ENCODE peak calls at places on chromosomes 1 and 21, in eight cellular contexts. One of them, this sample, is unnamed. For H3K4me1, the result is how much of the 10 kb centered on the place peaks cover.

GRCh38 chr21:32844653-32845443 is 73.3 kb upstream of the PAXBP1 start:
- DNase-seq in endothelial cell of umbilical vein: no peak
- DNase-seq in K562: no peak
- DNase-seq in lung: no peak
- DNase-seq in Caco-2: no peak
- DNase-seq in esophagus muscularis mucosa: peak
- DNase-seq in astrocyte: peak
- DNase-seq in ovary: no peak
- DNase-seq in this sample: no peak

GRCh38 chr1:201486158-201486557 is 17.2 kb upstream of the PHLDA3 start:
- DNase-seq in K562: no peak
- DNase-seq in Caco-2: no peak
- DNase-seq in lung: no peak
- DNase-seq in endothelial cell of umbilical vein: peak
- DNase-seq in astrocyte: no peak
- DNase-seq in esophagus muscularis mucosa: no peak
- DNase-seq in ovary: no peak
- DNase-seq in this sample: no peak

GRCh38 chr1:4601986-4602385 is 52.4 kb upstream of the AJAP1 start:
- DNase-seq in ovary: no peak
- DNase-seq in esophagus muscularis mucosa: no peak
- DNase-seq in lung: no peak
- DNase-seq in endothelial cell of umbilical vein: no peak
- DNase-seq in K562: no peak
- DNase-seq in Caco-2: no peak
- DNase-seq in astrocyte: no peak
- DNase-seq in this sample: no peak

GRCh38 chr1:206011057-206011456 is 7.9 kb upstream of the RAB7B start:
- DNase-seq in lung: no peak
- DNase-seq in endothelial cell of umbilical vein: no peak
- DNase-seq in esophagus muscularis mucosa: no peak
- DNase-seq in ovary: no peak
- DNase-seq in K562: peak
- DNase-seq in Caco-2: no peak
- DNase-seq in astrocyte: no peak
- DNase-seq in this sample: no peak

GRCh38 chr1:244224487-244225430 is 173.7 kb downstream of the ZBTB18 start:
- DNase-seq in endothelial cell of umbilical vein: no peak
- DNase-seq in Caco-2: no peak
- DNase-seq in K562: no peak
- DNase-seq in astrocyte: no peak
- DNase-seq in ovary: no peak
- DNase-seq in lung: peak
- DNase-seq in esophagus muscularis mucosa: no peak
- DNase-seq in this sample: peak

GRCh38 chr1:79519084-79519760 is 512.7 kb upstream of the ADGRL4 start:
- DNase-seq in Caco-2: no peak
- DNase-seq in esophagus muscularis mucosa: no peak
- DNase-seq in endothelial cell of umbilical vein: no peak
- DNase-seq in astrocyte: no peak
- DNase-seq in ovary: no peak
- DNase-seq in lung: no peak
- DNase-seq in K562: no peak
- DNase-seq in this sample: no peak

GRCh38 chr1:54904476-54905048 is 17.6 kb upstream of the DHCR24 start:
- DNase-seq in esophagus muscularis mucosa: no peak
- DNase-seq in endothelial cell of umbilical vein: no peak
- DNase-seq in Caco-2: no peak
- DNase-seq in astrocyte: peak
- DNase-seq in lung: no peak
- DNase-seq in K562: no peak
- DNase-seq in ovary: no peak
- DNase-seq in this sample: no peak

GRCh38 chr1:86429830-86430229 is 5.9 kb downstream of the CLCA2 start:
- DNase-seq in lung: peak
- DNase-seq in ovary: peak
- DNase-seq in Caco-2: no peak
- DNase-seq in esophagus muscularis mucosa: no peak
- DNase-seq in K562: no peak
- DNase-seq in astrocyte: peak
- DNase-seq in endothelial cell of umbilical vein: peak
- DNase-seq in this sample: peak

GRCh38 chr1:180949616-180950000 is 36.9 kb downstream of the KIAA1614 start:
- DNase-seq in endothelial cell of umbilical vein: no peak
- DNase-seq in ovary: no peak
- DNase-seq in astrocyte: no peak
- DNase-seq in esophagus muscularis mucosa: no peak
- DNase-seq in K562: no peak
- DNase-seq in Caco-2: no peak
- DNase-seq in lung: no peak
- DNase-seq in this sample: no peak

GRCh38 chr1:211944733-211945500 is 90.4 kb downstream of the INTS7 start:
- DNase-seq in esophagus muscularis mucosa: no peak
- DNase-seq in K562: no peak
- DNase-seq in endothelial cell of umbilical vein: no peak
- DNase-seq in lung: no peak
- DNase-seq in ovary: no peak
- DNase-seq in Caco-2: peak
- DNase-seq in astrocyte: peak
- DNase-seq in this sample: peak

GRCh38 chr1:185911978-185912377 is 177.8 kb downstream of the HMCN1 start:
- DNase-seq in esophagus muscularis mucosa: no peak
- DNase-seq in Caco-2: no peak
- DNase-seq in ovary: no peak
- DNase-seq in lung: no peak
- DNase-seq in astrocyte: no peak
- DNase-seq in K562: no peak
- DNase-seq in endothelial cell of umbilical vein: no peak
- DNase-seq in this sample: no peak

GRCh38 chr1:174800221-174800791 is 199.4 kb upstream of the CACYBP start:
- DNase-seq in ovary: peak
- DNase-seq in endothelial cell of umbilical vein: no peak
- DNase-seq in esophagus muscularis mucosa: no peak
- DNase-seq in Caco-2: no peak
- DNase-seq in astrocyte: no peak
- DNase-seq in lung: no peak
- DNase-seq in K562: no peak
- DNase-seq in this sample: no peak

GRCh38 chr1:6972390-6972789 is 187.1 kb downstream of the CAMTA1 start:
- DNase-seq in esophagus muscularis mucosa: no peak
- DNase-seq in endothelial cell of umbilical vein: no peak
- DNase-seq in ovary: no peak
- DNase-seq in K562: no peak
- DNase-seq in lung: no peak
- DNase-seq in astrocyte: no peak
- DNase-seq in Caco-2: no peak
- DNase-seq in this sample: no peak

GRCh38 chr1:207240325-207241095 is 81.0 kb upstream of the CD55 start:
- DNase-seq in astrocyte: peak
- DNase-seq in Caco-2: peak
- DNase-seq in esophagus muscularis mucosa: no peak
- DNase-seq in lung: peak
- DNase-seq in ovary: no peak
- DNase-seq in K562: no peak
- DNase-seq in endothelial cell of umbilical vein: peak
- DNase-seq in this sample: no peak

GRCh38 chr1:229192031-229192430 is 78.9 kb upstream of the RAB4A start:
- DNase-seq in endothelial cell of umbilical vein: no peak
- DNase-seq in ovary: no peak
- DNase-seq in esophagus muscularis mucosa: no peak
- DNase-seq in Caco-2: no peak
- DNase-seq in lung: no peak
- DNase-seq in K562: no peak
- DNase-seq in astrocyte: peak
- DNase-seq in this sample: no peak

GRCh38 chr1:203263496-203263895 is 34.0 kb upstream of the CHIT1 start:
- DNase-seq in ovary: no peak
- DNase-seq in endothelial cell of umbilical vein: no peak
- DNase-seq in esophagus muscularis mucosa: peak
- DNase-seq in Caco-2: no peak
- DNase-seq in K562: no peak
- DNase-seq in lung: no peak
- DNase-seq in astrocyte: no peak
- DNase-seq in this sample: no peak

GRCh38 chr1:174134000-174134659 is 25.2 kb upstream of the RABGAP1L start:
- DNase-seq in lung: no peak
- DNase-seq in ovary: no peak
- DNase-seq in Caco-2: no peak
- DNase-seq in esophagus muscularis mucosa: no peak
- DNase-seq in endothelial cell of umbilical vein: no peak
- DNase-seq in astrocyte: no peak
- DNase-seq in K562: no peak
- DNase-seq in this sample: no peak

GRCh38 chr1:16612332-16613172 is 812 bp downstream of the NBPF1 start:
- DNase-seq in lung: peak
- DNase-seq in K562: peak
- DNase-seq in Caco-2: peak
- DNase-seq in ovary: peak
- DNase-seq in esophagus muscularis mucosa: peak
- DNase-seq in astrocyte: peak
- DNase-seq in endothelial cell of umbilical vein: peak
- DNase-seq in this sample: peak

GRCh38 chr1:101183388-101183699 is 53.5 kb upstream of the S1PR1 start:
- DNase-seq in esophagus muscularis mucosa: no peak
- DNase-seq in endothelial cell of umbilical vein: peak
- DNase-seq in K562: no peak
- DNase-seq in astrocyte: peak
- DNase-seq in ovary: no peak
- DNase-seq in Caco-2: no peak
- DNase-seq in lung: no peak
- DNase-seq in this sample: no peak

GRCh38 chr1:230772457-230773395 is 25.5 kb downstream of the CAPN9 start:
- DNase-seq in endothelial cell of umbilical vein: no peak
- DNase-seq in Caco-2: peak
- DNase-seq in esophagus muscularis mucosa: no peak
- DNase-seq in ovary: peak
- DNase-seq in astrocyte: peak
- DNase-seq in K562: no peak
- DNase-seq in lung: no peak
- DNase-seq in this sample: peak

GRCh38 chr1:17287377-17287776 is 20.6 kb upstream of the PADI4 start:
- DNase-seq in Caco-2: no peak
- DNase-seq in esophagus muscularis mucosa: no peak
- DNase-seq in ovary: no peak
- DNase-seq in K562: no peak
- DNase-seq in astrocyte: peak
- DNase-seq in lung: no peak
- DNase-seq in endothelial cell of umbilical vein: no peak
- DNase-seq in this sample: no peak

DNA sequence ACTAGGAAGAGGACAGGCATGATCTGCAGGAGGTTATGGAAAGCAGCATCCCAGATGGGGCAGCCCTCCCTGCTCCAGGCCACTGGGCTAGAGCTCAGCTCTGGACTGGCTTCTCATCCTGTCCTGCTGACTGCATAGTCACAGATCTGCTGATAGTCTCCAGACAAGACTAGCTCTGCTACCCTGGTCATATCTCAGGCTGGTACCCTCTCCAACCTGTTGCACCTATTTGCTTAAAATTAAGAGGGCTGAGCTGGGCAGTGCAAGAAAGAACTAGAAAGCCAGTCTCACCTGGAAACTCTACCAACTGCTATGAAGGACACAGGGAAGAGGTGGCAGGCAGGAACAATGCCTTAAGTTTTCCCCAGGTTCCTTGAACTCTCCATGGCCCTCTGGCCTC is 40.4 kb downstream of the ITPKB start:
- DNase-seq in astrocyte: no peak
- DNase-seq in ovary: no peak
- DNase-seq in K562: no peak
- DNase-seq in lung: no peak
- DNase-seq in endothelial cell of umbilical vein: no peak
- DNase-seq in Caco-2: no peak
- DNase-seq in esophagus muscularis mucosa: no peak
- DNase-seq in this sample: no peak
- H3K4me1 ChIP-seq in astrocyte: under half
- H3K4me1 ChIP-seq in ovary: under half
- H3K4me1 ChIP-seq in K562: under half
- H3K4me1 ChIP-seq in lung: under half
- H3K4me1 ChIP-seq in endothelial cell of umbilical vein: under half
- H3K4me1 ChIP-seq in Caco-2: under half
- H3K4me1 ChIP-seq in esophagus muscularis mucosa: half or more
- H3K4me1 ChIP-seq in this sample: half or more

DNA sequence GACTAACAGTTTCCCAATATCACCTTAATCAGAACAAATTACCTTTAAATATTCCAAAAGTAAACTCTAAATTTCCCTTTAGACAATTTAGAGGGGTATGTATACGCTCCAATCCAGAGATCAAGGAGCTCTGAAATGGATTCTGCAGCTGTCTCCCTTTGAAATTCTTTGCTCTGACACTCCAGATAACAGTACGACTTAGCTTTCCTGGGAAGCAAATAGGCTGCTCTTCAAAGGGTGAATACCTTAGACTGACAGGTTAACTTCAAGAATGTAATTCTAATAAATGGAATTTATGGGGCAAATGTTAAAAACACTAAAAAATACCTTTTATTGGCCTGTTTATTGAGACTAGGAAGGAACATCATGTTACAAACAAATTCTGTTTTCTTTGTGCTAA is 357.2 kb downstream of the USP25 start:
- DNase-seq in Caco-2: no peak
- DNase-seq in ovary: no peak
- DNase-seq in endothelial cell of umbilical vein: no peak
- DNase-seq in K562: no peak
- DNase-seq in astrocyte: no peak
- DNase-seq in esophagus muscularis mucosa: no peak
- DNase-seq in lung: no peak
- DNase-seq in this sample: no peak
- H3K4me3 ChIP-seq in Caco-2: no peak
- H3K4me3 ChIP-seq in ovary: no peak
- H3K4me3 ChIP-seq in endothelial cell of umbilical vein: no peak
- H3K4me3 ChIP-seq in K562: no peak
- H3K4me3 ChIP-seq in astrocyte: no peak
- H3K4me3 ChIP-seq in esophagus muscularis mucosa: no peak
- H3K4me3 ChIP-seq in lung: no peak
- H3K4me3 ChIP-seq in this sample: no peak

GRCh38 chr1:94620345-94621031 is 78.9 kb upstream of the F3 start:
- DNase-seq in endothelial cell of umbilical vein: no peak
- DNase-seq in ovary: no peak
- DNase-seq in K562: no peak
- DNase-seq in Caco-2: no peak
- DNase-seq in lung: no peak
- DNase-seq in astrocyte: no peak
- DNase-seq in esophagus muscularis mucosa: no peak
- DNase-seq in this sample: no peak
- TF ChIP-seq CTCF in endothelial cell of umbilical vein: no peak
- TF ChIP-seq CTCF in ovary: no peak
- TF ChIP-seq CTCF in K562: no peak
- TF ChIP-seq CTCF in Caco-2: no peak
- TF ChIP-seq CTCF in lung: no peak
- TF ChIP-seq CTCF in astrocyte: no peak
- TF ChIP-seq CTCF in esophagus muscularis mucosa: no peak
- TF ChIP-seq CTCF in this sample: no peak

DNA sequence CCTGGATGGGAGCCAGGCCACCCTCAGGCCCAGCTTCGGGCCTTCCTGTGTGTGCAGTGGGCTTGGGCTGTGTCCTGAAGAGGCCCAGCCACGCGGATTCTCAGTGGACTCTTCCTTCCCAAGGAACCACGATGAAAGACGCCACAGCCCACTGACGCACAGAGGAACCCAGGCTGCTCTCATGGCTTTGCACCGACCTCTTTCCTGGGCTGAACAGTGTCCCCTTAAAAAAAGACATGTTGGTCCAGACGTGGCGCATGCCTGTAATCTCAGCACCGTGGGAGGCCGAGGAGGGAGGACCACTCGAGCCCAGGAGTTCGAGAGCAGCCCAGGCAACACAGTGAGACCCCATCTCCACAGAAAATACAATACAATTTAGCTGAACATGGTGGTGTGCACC is 3.5 kb downstream of the KRTAP10-11 start:
- DNase-seq in K562: no peak
- DNase-seq in ovary: no peak
- DNase-seq in astrocyte: no peak
- DNase-seq in endothelial cell of umbilical vein: no peak
- DNase-seq in Caco-2: no peak
- DNase-seq in lung: peak
- DNase-seq in esophagus muscularis mucosa: peak
- DNase-seq in this sample: no peak
- H3K4me1 ChIP-seq in K562: under half
- H3K4me1 ChIP-seq in ovary: under half
- H3K4me1 ChIP-seq in astrocyte: under half
- H3K4me1 ChIP-seq in endothelial cell of umbilical vein: under half
- H3K4me1 ChIP-seq in Caco-2: under half
- H3K4me1 ChIP-seq in lung: under half
- H3K4me1 ChIP-seq in esophagus muscularis mucosa: under half
- H3K4me1 ChIP-seq in this sample: under half